ENCODE peak calls at places on chromosomes 6 and 20, in four cellular contexts. X, K, R and I are unnamed samples. For H3K27me3, the result is how much of the 10 kb centered on the place peaks cover.

GRCh38 chr6:11769816-11770545 is 8.6 kb downstream of the ADTRP start:
- DNase-seq in X (no peak), K (no peak), R (no peak), I (no peak)

GRCh38 chr6:2866183-2866846 is 24.7 kb upstream of the SERPINB1 start:
- DNase-seq in X (no peak), K (no peak), R (no peak), I (no peak)

GRCh38 chr6:116090251-116090650 is 10.4 kb upstream of the NT5DC1 start:
- DNase-seq in X (no peak), K (no peak), R (no peak), I (no peak)

GRCh38 chr6:109411034-109411433 is 28.8 kb upstream of the CD164 start:
- DNase-seq in X (no peak), K (no peak), R (no peak), I (no peak)

GRCh38 chr20:45452772-45453171 is 16.8 kb upstream of the WFDC2 start:
- DNase-seq in X (no peak), K (no peak), R (no peak), I (no peak)

GRCh38 chr6:45946352-45946751 is 69.3 kb downstream of the CLIC5 start:
- DNase-seq in X (peak), K (peak), R (peak), I (no peak)

GRCh38 chr6:135962731-135963130 is 111.2 kb downstream of the PDE7B start:
- DNase-seq in X (no peak), K (no peak), R (no peak), I (no peak)

GRCh38 chr20:44969320-44969879 is 3.1 kb downstream of the STK4 start:
- DNase-seq in X (no peak), K (no peak), R (no peak), I (no peak)

GRCh38 chr6:52598123-52598823 is 21.4 kb upstream of the TRAM2 start:
- DNase-seq in X (peak), K (peak), R (no peak), I (peak)

GRCh38 chr6:130931683-130932082 is 104.5 kb downstream of the SMLR1 start:
- DNase-seq in X (no peak), K (no peak), R (no peak), I (no peak)

GRCh38 chr20:25320035-25320800 is 70.4 kb downstream of the ABHD12 start:
- DNase-seq in X (peak), K (no peak), R (no peak), I (no peak)

GRCh38 chr6:147837540-147837939 is 329.1 kb downstream of the SAMD5 start:
- DNase-seq in X (no peak), K (no peak), R (no peak), I (no peak)

GRCh38 chr6:42166444-42167141 is 6.6 kb upstream of the GUCA1A start:
- DNase-seq in X (peak), K (peak), R (peak), I (peak)

GRCh38 chr20:50427740-50428462 is 82.3 kb upstream of the PTPN1 start:
- DNase-seq in X (no peak), K (peak), R (no peak), I (no peak)

GRCh38 chr20:3000852-3001523 is 42.4 kb upstream of the GNRH2 start:
- DNase-seq in X (no peak), K (no peak), R (peak), I (no peak)

GRCh38 chr6:134358320-134358719 is 40.4 kb upstream of the SGK1 start:
- DNase-seq in X (no peak), K (no peak), R (no peak), I (peak)

GRCh38 chr6:33592280-33592594 is 12.2 kb upstream of the BAK1 start:
- DNase-seq in X (no peak), K (no peak), R (no peak), I (no peak)

GRCh38 chr6:3665608-3666007 is 85.9 kb downstream of the PXDC1 start:
- DNase-seq in X (no peak), K (no peak), R (no peak), I (no peak)

GRCh38 chr6:152094992-152095592 is 287.6 kb downstream of the ESR1 start:
- DNase-seq in X (peak), K (peak), R (peak), I (peak)

GRCh38 chr6:170036916-170037315 is 254.0 kb downstream of the DLL1 start:
- DNase-seq in X (no peak), K (no peak), R (no peak), I (no peak)

GRCh38 chr6:138231399-138231886 is 13.2 kb upstream of the PBOV1 start:
- DNase-seq in X (no peak), K (no peak), R (no peak), I (no peak)

GRCh38 chr6:2971420-2972218 is at the start of gene SERPINB6:
- DNase-seq in X (peak), K (peak), R (no peak), I (peak)

GRCh38 chr6:52904562-52905279 is 4.8 kb downstream of the GSTA3 start:
- DNase-seq in X (no peak), K (no peak), R (no peak), I (no peak)

GRCh38 chr6:35213824-35214756 is at the start of gene SCUBE3:
- DNase-seq in X (peak), K (peak), R (no peak), I (no peak)

GRCh38 chr20:1964659-1965405 is 29.0 kb downstream of the PDYN start:
- DNase-seq in X (no peak), K (no peak), R (no peak), I (no peak)
- H3K27me3 ChIP-seq in X (under half), K (under half), R (under half), I (under half)

GRCh38 chr20:63468421-63468820 is 4.0 kb downstream of the KCNQ2 start:
- DNase-seq in X (no peak), K (no peak), R (no peak), I (no peak)

GRCh38 chr20:63470410-63470809 is 2.0 kb downstream of the KCNQ2 start:
- DNase-seq in X (no peak), K (no peak), R (no peak), I (no peak)

GRCh38 chr20:63471002-63471718 is 1.3 kb downstream of the KCNQ2 start:
- DNase-seq in X (no peak), K (no peak), R (no peak), I (no peak)

GRCh38 chr20:63469019-63469712 is 3.3 kb downstream of the KCNQ2 start:
- DNase-seq in X (no peak), K (no peak), R (no peak), I (no peak)

GRCh38 chr20:63469713-63470101 is 2.7 kb downstream of the KCNQ2 start:
- DNase-seq in X (no peak), K (no peak), R (no peak), I (no peak)
- H3K27me3 ChIP-seq in X (under half), K (half or more), R (under half), I (under half)

DNA sequence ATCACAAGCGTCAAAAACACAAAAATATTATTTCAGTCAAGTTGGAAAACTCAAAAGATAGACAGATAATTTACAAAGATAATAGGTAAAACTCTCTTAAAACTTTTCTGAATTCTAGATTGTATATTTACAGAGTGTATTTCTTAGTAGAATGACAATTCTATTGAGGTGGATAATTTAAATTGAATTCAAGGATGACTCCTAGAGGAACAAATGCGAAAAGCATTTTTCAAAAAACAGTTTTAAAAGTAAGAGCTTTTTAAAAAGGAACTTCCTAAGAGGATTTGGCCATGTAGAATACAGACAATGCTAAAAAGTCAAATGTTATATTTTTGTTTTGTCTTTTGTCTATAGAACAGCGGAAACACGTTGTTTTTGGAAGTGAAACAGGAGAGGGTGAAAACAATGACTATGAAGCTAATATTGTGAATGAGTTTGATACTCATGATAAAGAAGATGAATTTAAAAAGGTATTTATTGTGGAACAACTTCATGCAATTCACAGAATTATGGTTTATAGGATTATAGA is 90.1 kb downstream of the DNAH8 start:
- DNase-seq in X (no peak), K (no peak), R (no peak), I (no peak)
- H3K27me3 ChIP-seq in X (under half), K (under half), R (under half), I (under half)

DNA sequence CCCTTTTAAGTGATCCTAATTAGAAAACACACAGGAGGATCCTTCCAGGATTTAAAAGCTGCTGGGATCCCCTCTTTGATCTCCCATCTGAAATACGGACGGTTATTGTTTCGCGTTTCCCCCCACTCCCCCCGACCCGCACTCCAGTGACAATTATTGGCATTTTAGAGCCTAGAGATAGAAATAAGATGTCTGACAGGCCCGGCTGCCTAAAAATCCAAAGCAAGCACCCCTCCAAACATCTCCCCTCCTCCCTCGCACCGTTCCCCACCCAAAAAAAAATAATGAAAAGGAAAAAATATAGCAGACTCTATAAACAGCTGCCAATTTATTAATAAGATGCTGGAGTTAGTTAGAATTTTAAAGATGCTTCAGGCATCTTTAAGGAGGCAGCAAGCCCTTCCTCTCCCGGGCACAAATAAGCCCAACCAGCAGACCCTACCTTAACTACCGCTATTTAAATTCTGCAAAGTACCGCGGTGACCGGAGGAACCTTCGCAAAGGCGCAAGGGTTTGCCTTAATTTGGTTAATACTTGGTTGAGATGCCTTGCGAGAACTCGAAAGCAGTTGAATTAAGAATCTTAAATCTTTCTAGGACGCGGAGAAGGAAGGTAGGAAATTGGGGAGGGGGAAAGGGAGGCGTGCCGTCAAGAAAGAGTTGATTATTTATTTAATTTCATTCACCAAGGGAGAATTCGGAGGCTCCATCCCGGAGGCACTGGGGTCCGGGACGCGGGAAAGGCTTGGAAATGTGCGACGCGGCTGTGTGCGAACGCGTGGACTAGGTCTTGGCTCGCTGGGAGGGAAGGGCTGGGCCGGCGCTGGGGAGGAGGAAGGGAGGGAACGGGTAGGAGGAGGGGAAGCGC is 1.5 kb upstream of the ISM1 start:
- DNase-seq in X (no peak), K (no peak), R (no peak), I (no peak)
- H3K27me3 ChIP-seq in X (under half), K (half or more), R (under half), I (under half)

GRCh38 chr6:125764105-125764671 is 14.8 kb downstream of the HEY2 start:
- DNase-seq in X (no peak), K (no peak), R (no peak), I (no peak)
- H3K27me3 ChIP-seq in X (under half), K (under half), R (under half), I (under half)

DNA sequence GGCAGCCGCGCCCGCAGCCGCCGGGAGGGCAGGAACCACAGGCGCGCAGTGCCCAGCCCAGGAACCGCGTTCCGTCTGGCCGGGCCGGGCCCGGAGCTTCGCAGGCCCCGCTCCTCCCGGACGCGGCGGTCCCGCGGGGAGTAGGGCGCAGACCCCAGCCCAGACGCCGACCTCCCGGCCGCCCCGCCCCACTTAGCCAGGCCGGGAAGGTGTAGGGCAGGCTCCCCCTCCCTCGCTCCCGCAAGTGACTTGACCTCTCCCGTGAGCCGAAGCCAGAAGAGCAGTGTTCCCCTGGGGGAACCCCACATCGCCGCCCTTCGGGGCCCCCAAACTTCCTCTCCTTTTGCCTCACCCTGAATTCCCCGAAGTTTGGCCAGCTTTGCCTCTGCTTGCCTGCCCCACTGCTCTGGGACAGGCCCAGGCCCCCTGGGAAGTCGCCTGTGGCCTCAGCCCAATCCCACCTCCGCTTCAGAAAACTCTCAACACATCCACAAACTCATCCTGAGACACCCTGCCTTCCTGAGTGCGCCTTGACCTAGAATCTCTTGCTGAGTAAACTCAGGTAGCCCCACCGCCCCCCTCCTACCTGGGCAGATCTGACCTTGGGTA is 490 bp upstream of the NOL4L start:
- DNase-seq in X (no peak), K (no peak), R (no peak), I (no peak)
- H3K27me3 ChIP-seq in X (under half), K (under half), R (under half), I (under half)

GRCh38 chr6:117907600-117908245 is 659 bp downstream of the SLC35F1 start:
- DNase-seq in X (no peak), K (peak), R (no peak), I (no peak)

GRCh38 chr6:117909638-117910037 is 2.6 kb downstream of the SLC35F1 start:
- DNase-seq in X (no peak), K (no peak), R (no peak), I (no peak)

GRCh38 chr6:117908246-117909107 is 1.4 kb downstream of the SLC35F1 start:
- DNase-seq in X (no peak), K (no peak), R (no peak), I (no peak)

GRCh38 chr6:117906905-117907599 is at the start of gene SLC35F1:
- DNase-seq in X (no peak), K (peak), R (no peak), I (peak)

DNA sequence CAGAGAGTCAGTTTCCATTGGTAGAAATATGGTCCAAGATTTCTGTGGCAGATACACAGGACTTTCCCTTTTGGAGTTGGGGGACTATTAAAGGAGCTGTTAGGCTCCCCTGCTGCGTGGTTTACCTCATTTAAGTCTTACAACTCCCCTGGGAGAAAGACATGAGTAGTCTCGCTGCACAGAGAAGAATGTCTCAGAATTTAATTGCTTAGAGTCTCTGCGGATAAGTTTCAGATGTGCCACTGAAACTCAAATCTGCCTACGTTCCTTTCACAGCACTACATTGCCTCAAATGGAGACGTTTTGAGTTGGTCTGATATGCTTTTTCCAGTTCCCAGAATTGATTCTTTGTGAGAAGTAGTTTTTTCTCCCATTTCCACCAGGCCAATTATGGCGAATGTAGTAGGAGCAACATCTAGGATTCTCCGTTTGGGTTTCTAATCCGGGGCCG is 585 bp upstream of the SLC35F1 start:
- DNase-seq in X (no peak), K (no peak), R (no peak), I (no peak)
- H3K27me3 ChIP-seq in X (under half), K (half or more), R (under half), I (under half)

GRCh38 chr20:21161926-21162325 is 36.0 kb downstream of the KIZ start:
- DNase-seq in X (no peak), K (no peak), R (no peak), I (no peak)

GRCh38 chr20:21166801-21167200 is 40.9 kb downstream of the KIZ start:
- DNase-seq in X (no peak), K (no peak), R (no peak), I (no peak)

GRCh38 chr20:21162631-21163030 is 36.7 kb downstream of the KIZ start:
- DNase-seq in X (no peak), K (no peak), R (no peak), I (no peak)

GRCh38 chr20:21172626-21173025 is 46.7 kb downstream of the KIZ start:
- DNase-seq in X (no peak), K (no peak), R (no peak), I (no peak)

DNA sequence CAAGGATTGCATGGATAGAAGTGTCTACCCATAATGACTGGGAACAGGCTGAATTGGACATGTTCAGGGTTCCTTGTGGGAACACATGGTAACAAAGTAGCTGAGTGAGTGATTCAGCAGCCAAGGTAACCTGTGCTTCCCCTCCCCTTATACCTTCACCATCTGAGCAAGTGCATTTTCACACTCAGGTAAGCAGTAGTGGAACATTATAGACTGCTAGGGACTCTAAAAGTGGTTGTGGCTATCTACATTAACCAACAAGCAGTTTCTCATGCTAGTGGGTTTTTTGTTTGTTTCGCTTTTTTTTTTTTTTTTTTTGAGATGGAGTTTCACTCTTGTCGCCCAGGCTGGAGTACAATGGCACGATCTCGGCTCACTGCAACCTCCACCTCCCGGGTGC is 41.4 kb downstream of the KIZ start:
- DNase-seq in X (no peak), K (no peak), R (no peak), I (no peak)
- H3K27me3 ChIP-seq in X (under half), K (under half), R (under half), I (under half)

GRCh38 chr20:40686434-40686882 is 2.6 kb downstream of the MAFB start:
- DNase-seq in X (no peak), K (no peak), R (no peak), I (no peak)
- H3K27me3 ChIP-seq in X (under half), K (under half), R (half or more), I (under half)